ENCODE peak calls at places on chromosomes 1 and 21, in eight cellular contexts. A, C, Z, W, V, X, L and M are unnamed samples.
A peak's percentile ranks its signal among the peaks of the same experiment; 100 is the strongest.

GRCh38 chr1:16139473-16139962 is 16.4 kb downstream of the EPHA2 start:
- DNase-seq in C (peak; percentile 81), W (peak; percentile 57), A (no peak), X (peak; percentile 75), V (no peak), L (no peak), Z (no peak), M (no peak)

GRCh38 chr1:156744786-156745419 is 4.0 kb upstream of the MRPL24 start:
- DNase-seq in W (no peak), Z (no peak), X (no peak), A (no peak), L (no peak), V (no peak), C (no peak), M (no peak)

GRCh38 chr1:111197598-111198289 is 2.7 kb downstream of the DENND2D start:
- DNase-seq in W (peak; percentile 43), A (peak; percentile 19), X (no peak), V (peak; percentile 40), C (no peak), L (no peak), Z (no peak), M (peak; percentile 60)

GRCh38 chr1:186093437-186093836 is 281.6 kb downstream of the TPR start:
- DNase-seq in Z (no peak), W (no peak), A (no peak), X (no peak), C (no peak), L (no peak), V (no peak), M (no peak)

GRCh38 chr1:101357444-101357986 is 120.7 kb downstream of the S1PR1 start:
- DNase-seq in Z (no peak), W (peak; percentile 59), A (peak; percentile 64), X (peak; percentile 59), V (peak; percentile 78), L (peak; percentile 19), C (peak; percentile 84), M (peak; percentile 78)

GRCh38 chr1:192439373-192440025 is 122.7 kb downstream of the RGS21 start:
- DNase-seq in A (no peak), Z (no peak), L (no peak), X (peak; percentile 76), C (peak; percentile 79), V (no peak), W (peak; percentile 70), M (no peak)

GRCh38 chr21:37695111-37695510 is 221.1 kb downstream of the KCNJ6 start:
- DNase-seq in L (no peak), Z (no peak), C (no peak), W (no peak), A (no peak), V (no peak), X (no peak), M (no peak)

GRCh38 chr1:13675222-13675621 is 24.8 kb upstream of the PRDM2 start:
- DNase-seq in C (no peak), X (no peak), L (peak; percentile 61), V (no peak), A (no peak), W (no peak), Z (no peak), M (no peak)

GRCh38 chr1:200038987-200039848 is 11.7 kb downstream of the NR5A2 start:
- DNase-seq in A (peak; percentile 71), C (peak; percentile 79), L (no peak), V (peak; percentile 64), Z (no peak), X (no peak), W (peak; percentile 41), M (peak; percentile 59)

GRCh38 chr1:223831755-223832636 is 13.8 kb downstream of the TP53BP2 start:
- DNase-seq in V (no peak), X (peak; percentile 14), A (no peak), W (peak; percentile 40), C (peak; percentile 40), Z (no peak), L (peak; percentile 62), M (no peak)

GRCh38 chr1:235996048-235996785 is 68.7 kb downstream of the NID1 start:
- DNase-seq in V (no peak), W (no peak), A (no peak), C (no peak), L (no peak), Z (no peak), X (no peak), M (no peak)

GRCh38 chr1:188386161-188386560 is 1557.4 kb downstream of the PLA2G4A start:
- DNase-seq in L (no peak), X (no peak), W (no peak), C (no peak), V (no peak), Z (no peak), A (no peak), M (no peak)

GRCh38 chr1:117341123-117341522 is 26.1 kb upstream of the MAN1A2 start:
- DNase-seq in L (no peak), X (no peak), A (no peak), W (no peak), Z (no peak), C (no peak), V (no peak), M (no peak)

DNA sequence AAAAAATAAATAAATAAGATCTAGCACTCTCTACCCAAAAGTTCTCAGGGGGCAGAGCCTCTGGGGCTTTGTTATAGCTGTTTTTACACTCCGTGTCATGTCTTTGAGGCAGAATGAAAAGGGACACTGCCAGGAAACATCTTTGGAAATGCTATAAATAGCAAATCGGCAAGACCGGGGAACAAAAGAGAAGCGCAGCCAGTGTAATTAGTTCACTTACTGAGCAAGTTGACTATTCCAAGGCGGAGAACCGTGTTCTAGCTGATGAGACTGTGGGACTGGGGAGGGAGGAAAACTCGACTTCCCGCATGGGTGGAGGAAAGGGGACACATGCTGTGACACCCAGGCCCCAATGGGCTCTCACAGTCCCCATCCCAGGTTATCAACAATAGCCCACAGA is 355.9 kb downstream of the OMA1 start:
- DNase-seq in V (no peak), C (no peak), Z (no peak), X (no peak), L (no peak), A (no peak), W (no peak), M (no peak)
- TF ChIP-seq CTCF in V (no peak), C (no peak), Z (no peak), X (no peak), L (no peak), A (no peak), W (no peak), M (no peak)

DNA sequence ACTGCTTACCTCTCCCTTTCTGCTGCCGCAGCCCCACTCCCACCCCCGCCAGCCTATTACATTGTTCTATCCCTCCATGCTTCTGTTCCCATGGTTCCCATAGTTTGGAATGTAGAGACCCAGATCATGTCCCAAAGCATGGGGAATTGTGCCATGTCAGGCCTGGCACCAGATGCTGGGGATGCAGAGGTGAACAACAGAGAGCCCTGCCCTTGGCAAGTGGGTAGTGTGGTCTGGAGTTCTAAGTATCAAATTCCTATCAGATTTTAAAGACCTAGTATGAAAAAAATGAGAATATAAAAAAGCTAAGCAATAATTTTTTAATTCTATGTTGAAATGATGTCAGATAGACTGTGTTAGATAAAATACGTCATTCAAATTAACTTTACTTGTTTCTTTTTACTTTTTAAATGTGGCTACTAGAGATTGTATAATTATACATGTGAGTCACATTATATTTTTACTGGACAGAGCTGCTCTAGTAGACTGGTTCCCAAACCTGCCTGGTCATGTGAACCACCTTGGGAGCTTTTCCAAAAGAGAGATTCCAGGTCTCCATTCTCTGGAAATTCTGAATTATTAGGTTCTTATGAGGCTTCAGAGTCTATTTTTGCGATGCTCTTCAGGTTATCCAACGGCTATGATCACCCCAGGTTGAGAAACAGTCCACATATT is 113.0 kb upstream of the DAB1 start:
- DNase-seq in C (no peak), X (no peak), A (no peak), W (no peak), L (no peak), V (no peak), Z (no peak), M (no peak)
- TF ChIP-seq CTCF in C (no peak), X (no peak), A (no peak), W (no peak), L (no peak), V (no peak), Z (no peak), M (no peak)

GRCh38 chr1:27403065-27403726 is 10.8 kb downstream of the GPR3 start:
- DNase-seq in C (no peak), A (peak; percentile 50), W (peak; percentile 25), X (peak; percentile 75), L (no peak), V (peak; percentile 46), Z (no peak), M (no peak)

GRCh38 chr1:27400963-27401341 is 8.5 kb downstream of the GPR3 start:
- DNase-seq in Z (no peak), X (no peak), A (no peak), L (no peak), W (no peak), V (no peak), C (no peak), M (no peak)

GRCh38 chr1:27400035-27400962 is 7.9 kb downstream of the GPR3 start:
- DNase-seq in V (no peak), L (no peak), A (no peak), Z (no peak), W (no peak), C (no peak), X (no peak), M (no peak)

GRCh38 chr1:27403931-27404330 is 11.5 kb downstream of the GPR3 start:
- DNase-seq in L (no peak), W (no peak), V (no peak), A (no peak), X (no peak), Z (no peak), C (no peak), M (no peak)

DNA sequence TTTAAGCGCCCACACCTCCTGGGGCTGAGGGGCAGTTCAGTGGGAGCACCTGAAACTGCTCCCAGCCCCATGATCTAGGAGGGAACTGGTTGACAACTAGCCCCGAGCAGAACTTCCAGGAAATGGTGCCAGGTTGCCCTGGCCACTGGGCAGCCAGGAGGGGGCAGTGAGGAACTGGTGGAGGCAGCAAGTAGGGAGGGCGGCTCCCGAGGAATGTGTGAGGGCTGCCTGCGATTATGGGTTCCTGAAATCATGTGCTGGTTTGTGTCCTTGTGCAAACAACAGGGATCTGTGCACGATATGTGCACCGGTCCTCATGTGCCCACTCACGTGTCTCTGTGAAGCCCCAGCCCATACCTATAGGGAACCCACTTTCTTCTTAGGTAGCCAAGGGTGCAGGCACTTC is 9.9 kb downstream of the GPR3 start:
- DNase-seq in C (no peak), L (no peak), V (peak; percentile 81), Z (peak; percentile 73), A (no peak), X (no peak), W (peak; percentile 54), M (peak; percentile 64)
- TF ChIP-seq CTCF in C (peak; percentile 20), L (peak; percentile 79), V (peak; percentile 65), Z (peak; percentile 73), A (no peak), X (peak; percentile 66), W (peak; percentile 14), M (no peak)

GRCh38 chr21:41390043-41390639 is 28.3 kb downstream of the MX2 start:
- DNase-seq in Z (no peak), W (no peak), C (no peak), L (no peak), A (no peak), X (no peak), V (no peak), M (no peak)
- TF ChIP-seq CTCF in Z (no peak), W (no peak), C (no peak), L (no peak), A (no peak), X (no peak), V (no peak), M (no peak)